ENCODE peak calls at places on chromosome 15, in ten cellular contexts. One of them, this sample, is unnamed.

GRCh38 chr15:63494406-63494805 is 10.0 kb upstream of the USP3 start:
- DNase-seq in fibroblast of mammary gland: no peak
- DNase-seq in WERI-Rb-1: no peak
- DNase-seq in lung: no peak
- DNase-seq in psoas muscle: no peak
- DNase-seq in A549: no peak
- DNase-seq in stomach: no peak
- DNase-seq in lower lobe of right lung: no peak
- DNase-seq in CD8-positive, alpha-beta T cell: no peak
- DNase-seq in mammary epithelial cell: no peak
- DNase-seq in this sample: no peak

GRCh38 chr15:45179221-45179985 is 8.4 kb downstream of the SHF start:
- DNase-seq in stomach: peak
- DNase-seq in psoas muscle: no peak
- DNase-seq in fibroblast of mammary gland: no peak
- DNase-seq in lower lobe of right lung: peak
- DNase-seq in A549: peak
- DNase-seq in mammary epithelial cell: peak
- DNase-seq in WERI-Rb-1: peak
- DNase-seq in CD8-positive, alpha-beta T cell: peak
- DNase-seq in lung: peak
- DNase-seq in this sample: peak

GRCh38 chr15:50046868-50047267 is 72.2 kb downstream of the ATP8B4 start:
- DNase-seq in lower lobe of right lung: no peak
- DNase-seq in WERI-Rb-1: no peak
- DNase-seq in fibroblast of mammary gland: no peak
- DNase-seq in A549: no peak
- DNase-seq in CD8-positive, alpha-beta T cell: no peak
- DNase-seq in lung: no peak
- DNase-seq in psoas muscle: no peak
- DNase-seq in mammary epithelial cell: peak
- DNase-seq in stomach: no peak
- DNase-seq in this sample: peak

GRCh38 chr15:96300808-96301207 is 29.7 kb upstream of the NR2F2 start:
- DNase-seq in stomach: no peak
- DNase-seq in WERI-Rb-1: no peak
- DNase-seq in CD8-positive, alpha-beta T cell: no peak
- DNase-seq in lung: no peak
- DNase-seq in fibroblast of mammary gland: no peak
- DNase-seq in lower lobe of right lung: no peak
- DNase-seq in mammary epithelial cell: no peak
- DNase-seq in psoas muscle: no peak
- DNase-seq in A549: no peak
- DNase-seq in this sample: no peak

GRCh38 chr15:95024388-95024787 is 793.0 kb downstream of the MCTP2 start:
- DNase-seq in A549: no peak
- DNase-seq in psoas muscle: no peak
- DNase-seq in fibroblast of mammary gland: peak
- DNase-seq in lower lobe of right lung: no peak
- DNase-seq in stomach: no peak
- DNase-seq in WERI-Rb-1: no peak
- DNase-seq in lung: no peak
- DNase-seq in CD8-positive, alpha-beta T cell: no peak
- DNase-seq in mammary epithelial cell: peak
- DNase-seq in this sample: peak

GRCh38 chr15:48059786-48060185 is 61.0 kb upstream of the SLC24A5 start:
- DNase-seq in lung: peak
- DNase-seq in A549: no peak
- DNase-seq in stomach: peak
- DNase-seq in mammary epithelial cell: no peak
- DNase-seq in fibroblast of mammary gland: no peak
- DNase-seq in lower lobe of right lung: peak
- DNase-seq in psoas muscle: peak
- DNase-seq in WERI-Rb-1: no peak
- DNase-seq in CD8-positive, alpha-beta T cell: no peak
- DNase-seq in this sample: no peak

GRCh38 chr15:100704281-100705055 is 102.1 kb downstream of the ASB7 start:
- DNase-seq in lung: no peak
- DNase-seq in fibroblast of mammary gland: peak
- DNase-seq in psoas muscle: no peak
- DNase-seq in A549: no peak
- DNase-seq in stomach: no peak
- DNase-seq in CD8-positive, alpha-beta T cell: no peak
- DNase-seq in WERI-Rb-1: no peak
- DNase-seq in lower lobe of right lung: no peak
- DNase-seq in mammary epithelial cell: peak
- DNase-seq in this sample: peak

GRCh38 chr15:81225161-81225671 is 28.5 kb downstream of the IL16 start:
- DNase-seq in lower lobe of right lung: peak
- DNase-seq in mammary epithelial cell: no peak
- DNase-seq in WERI-Rb-1: no peak
- DNase-seq in lung: no peak
- DNase-seq in stomach: no peak
- DNase-seq in fibroblast of mammary gland: peak
- DNase-seq in CD8-positive, alpha-beta T cell: no peak
- DNase-seq in A549: no peak
- DNase-seq in psoas muscle: peak
- DNase-seq in this sample: no peak

GRCh38 chr15:96330450-96331140 is at the start of gene NR2F2:
- DNase-seq in lung: peak
- DNase-seq in lower lobe of right lung: peak
- DNase-seq in mammary epithelial cell: peak
- DNase-seq in A549: peak
- DNase-seq in WERI-Rb-1: peak
- DNase-seq in CD8-positive, alpha-beta T cell: no peak
- DNase-seq in psoas muscle: peak
- DNase-seq in fibroblast of mammary gland: peak
- DNase-seq in stomach: peak
- DNase-seq in this sample: peak

GRCh38 chr15:83516935-83517334 is 69.8 kb downstream of the SH3GL3 start:
- DNase-seq in CD8-positive, alpha-beta T cell: no peak
- DNase-seq in lung: no peak
- DNase-seq in psoas muscle: no peak
- DNase-seq in WERI-Rb-1: no peak
- DNase-seq in stomach: no peak
- DNase-seq in mammary epithelial cell: peak
- DNase-seq in fibroblast of mammary gland: peak
- DNase-seq in A549: no peak
- DNase-seq in lower lobe of right lung: no peak
- DNase-seq in this sample: peak

GRCh38 chr15:83483612-83484011 is 36.5 kb downstream of the SH3GL3 start:
- DNase-seq in stomach: no peak
- DNase-seq in WERI-Rb-1: no peak
- DNase-seq in lung: no peak
- DNase-seq in mammary epithelial cell: no peak
- DNase-seq in A549: no peak
- DNase-seq in CD8-positive, alpha-beta T cell: no peak
- DNase-seq in lower lobe of right lung: no peak
- DNase-seq in psoas muscle: no peak
- DNase-seq in fibroblast of mammary gland: no peak
- DNase-seq in this sample: no peak

GRCh38 chr15:65249641-65250040 is 37.0 kb downstream of the PARP16 start:
- DNase-seq in lower lobe of right lung: no peak
- DNase-seq in A549: no peak
- DNase-seq in fibroblast of mammary gland: no peak
- DNase-seq in CD8-positive, alpha-beta T cell: no peak
- DNase-seq in stomach: no peak
- DNase-seq in WERI-Rb-1: no peak
- DNase-seq in mammary epithelial cell: peak
- DNase-seq in lung: no peak
- DNase-seq in psoas muscle: no peak
- DNase-seq in this sample: no peak

GRCh38 chr15:60370804-60371700 is 26.7 kb downstream of the ANXA2 start:
- DNase-seq in WERI-Rb-1: no peak
- DNase-seq in fibroblast of mammary gland: peak
- DNase-seq in psoas muscle: peak
- DNase-seq in mammary epithelial cell: peak
- DNase-seq in stomach: peak
- DNase-seq in CD8-positive, alpha-beta T cell: no peak
- DNase-seq in A549: peak
- DNase-seq in lower lobe of right lung: no peak
- DNase-seq in lung: peak
- DNase-seq in this sample: peak

GRCh38 chr15:31327674-31328424 is 1.2 kb downstream of the KLF13 start:
- DNase-seq in CD8-positive, alpha-beta T cell: peak
- DNase-seq in mammary epithelial cell: peak
- DNase-seq in lung: peak
- DNase-seq in WERI-Rb-1: peak
- DNase-seq in psoas muscle: peak
- DNase-seq in fibroblast of mammary gland: peak
- DNase-seq in stomach: peak
- DNase-seq in A549: peak
- DNase-seq in lower lobe of right lung: peak
- DNase-seq in this sample: peak

GRCh38 chr15:71974211-71974610 is 143.7 kb downstream of the MYO9A start:
- DNase-seq in stomach: no peak
- DNase-seq in mammary epithelial cell: no peak
- DNase-seq in psoas muscle: no peak
- DNase-seq in CD8-positive, alpha-beta T cell: no peak
- DNase-seq in WERI-Rb-1: no peak
- DNase-seq in A549: no peak
- DNase-seq in lower lobe of right lung: no peak
- DNase-seq in lung: no peak
- DNase-seq in fibroblast of mammary gland: no peak
- DNase-seq in this sample: peak

GRCh38 chr15:66832679-66833078 is 130.6 kb downstream of the SMAD6 start:
- DNase-seq in lower lobe of right lung: no peak
- DNase-seq in fibroblast of mammary gland: peak
- DNase-seq in mammary epithelial cell: no peak
- DNase-seq in psoas muscle: no peak
- DNase-seq in A549: no peak
- DNase-seq in stomach: no peak
- DNase-seq in WERI-Rb-1: no peak
- DNase-seq in lung: no peak
- DNase-seq in CD8-positive, alpha-beta T cell: no peak
- DNase-seq in this sample: peak

DNA sequence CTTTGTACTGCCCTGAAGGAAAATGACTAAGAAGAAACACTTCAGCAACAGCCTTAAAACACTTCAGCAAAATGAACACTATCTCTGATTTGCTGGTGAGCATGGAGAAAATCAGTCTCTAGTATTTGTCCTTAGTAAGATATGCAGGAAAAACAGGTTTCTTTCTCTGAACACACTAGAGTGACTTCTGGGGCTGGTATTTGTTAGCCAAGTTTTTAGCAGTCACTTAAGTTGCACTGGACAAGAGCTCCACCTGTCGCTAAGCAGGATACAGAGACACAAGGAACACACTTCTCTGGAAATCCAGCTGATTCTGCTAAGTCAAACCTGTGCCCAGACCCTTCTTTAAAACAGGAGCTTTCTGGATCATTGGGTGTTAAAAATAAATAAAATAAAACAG is 65.3 kb downstream of the CHAC1 start:
- DNase-seq in lung: peak
- DNase-seq in fibroblast of mammary gland: no peak
- DNase-seq in psoas muscle: no peak
- DNase-seq in stomach: peak
- DNase-seq in mammary epithelial cell: peak
- DNase-seq in lower lobe of right lung: no peak
- DNase-seq in A549: no peak
- DNase-seq in WERI-Rb-1: no peak
- DNase-seq in CD8-positive, alpha-beta T cell: no peak
- DNase-seq in this sample: peak
- TF ChIP-seq CTCF in lung: peak
- TF ChIP-seq CTCF in fibroblast of mammary gland: no peak
- TF ChIP-seq CTCF in psoas muscle: peak
- TF ChIP-seq CTCF in stomach: no peak
- TF ChIP-seq CTCF in mammary epithelial cell: peak
- TF ChIP-seq CTCF in lower lobe of right lung: peak
- TF ChIP-seq CTCF in A549: no peak
- TF ChIP-seq CTCF in WERI-Rb-1: no peak
- TF ChIP-seq CTCF in CD8-positive, alpha-beta T cell: no peak
- TF ChIP-seq CTCF in this sample: peak

GRCh38 chr15:56910801-56911200 is 7.6 kb upstream of the TCF12 start:
- DNase-seq in lung: no peak
- DNase-seq in lower lobe of right lung: no peak
- DNase-seq in psoas muscle: no peak
- DNase-seq in A549: no peak
- DNase-seq in stomach: no peak
- DNase-seq in WERI-Rb-1: no peak
- DNase-seq in mammary epithelial cell: no peak
- DNase-seq in CD8-positive, alpha-beta T cell: no peak
- DNase-seq in fibroblast of mammary gland: no peak
- DNase-seq in this sample: peak

GRCh38 chr15:56901931-56902330 is 16.5 kb upstream of the TCF12 start:
- DNase-seq in lower lobe of right lung: no peak
- DNase-seq in fibroblast of mammary gland: no peak
- DNase-seq in stomach: no peak
- DNase-seq in lung: no peak
- DNase-seq in CD8-positive, alpha-beta T cell: no peak
- DNase-seq in A549: no peak
- DNase-seq in WERI-Rb-1: no peak
- DNase-seq in psoas muscle: no peak
- DNase-seq in mammary epithelial cell: no peak
- DNase-seq in this sample: no peak

DNA sequence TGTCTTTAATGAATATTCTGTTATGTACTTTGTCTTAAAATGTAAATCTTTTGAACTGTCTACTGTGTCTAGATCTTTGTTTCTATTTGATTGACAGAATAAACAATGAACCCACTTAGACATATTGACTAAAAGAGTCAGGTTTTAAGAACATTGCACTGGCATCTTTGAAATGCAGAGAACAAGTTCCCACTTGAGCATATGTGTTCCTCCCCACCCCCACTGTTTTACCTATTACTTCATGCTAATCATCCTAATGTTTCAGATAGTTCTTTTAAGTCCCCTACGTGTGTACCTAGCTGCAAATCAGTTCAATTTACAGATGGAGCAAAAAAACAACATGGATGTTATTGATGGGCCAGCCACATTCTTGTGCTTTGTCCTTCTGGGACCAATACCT is 11.7 kb upstream of the TCF12 start:
- DNase-seq in lung: no peak
- DNase-seq in stomach: no peak
- DNase-seq in fibroblast of mammary gland: no peak
- DNase-seq in mammary epithelial cell: peak
- DNase-seq in WERI-Rb-1: no peak
- DNase-seq in psoas muscle: no peak
- DNase-seq in A549: no peak
- DNase-seq in lower lobe of right lung: no peak
- DNase-seq in CD8-positive, alpha-beta T cell: no peak
- DNase-seq in this sample: peak
- H3K4me3 ChIP-seq in lung: no peak
- H3K4me3 ChIP-seq in stomach: no peak
- H3K4me3 ChIP-seq in fibroblast of mammary gland: no peak
- H3K4me3 ChIP-seq in mammary epithelial cell: no peak
- H3K4me3 ChIP-seq in WERI-Rb-1: no peak
- H3K4me3 ChIP-seq in psoas muscle: no peak
- H3K4me3 ChIP-seq in A549: no peak
- H3K4me3 ChIP-seq in lower lobe of right lung: no peak
- H3K4me3 ChIP-seq in CD8-positive, alpha-beta T cell: peak
- H3K4me3 ChIP-seq in this sample: no peak

GRCh38 chr15:74433592-74434259 is at the start of gene SEMA7A:
- DNase-seq in CD8-positive, alpha-beta T cell: peak
- DNase-seq in lower lobe of right lung: peak
- DNase-seq in WERI-Rb-1: peak
- DNase-seq in stomach: peak
- DNase-seq in A549: peak
- DNase-seq in psoas muscle: peak
- DNase-seq in lung: peak
- DNase-seq in fibroblast of mammary gland: peak
- DNase-seq in mammary epithelial cell: peak
- DNase-seq in this sample: peak
- TF ChIP-seq CTCF in CD8-positive, alpha-beta T cell: no peak
- TF ChIP-seq CTCF in lower lobe of right lung: no peak
- TF ChIP-seq CTCF in WERI-Rb-1: no peak
- TF ChIP-seq CTCF in stomach: no peak
- TF ChIP-seq CTCF in A549: no peak
- TF ChIP-seq CTCF in psoas muscle: no peak
- TF ChIP-seq CTCF in lung: no peak
- TF ChIP-seq CTCF in fibroblast of mammary gland: no peak
- TF ChIP-seq CTCF in mammary epithelial cell: no peak
- TF ChIP-seq CTCF in this sample: no peak

GRCh38 chr15:90035835-90036220 is 34.7 kb downstream of the ZNF710 start:
- DNase-seq in WERI-Rb-1: no peak
- DNase-seq in lung: peak
- DNase-seq in fibroblast of mammary gland: no peak
- DNase-seq in A549: no peak
- DNase-seq in CD8-positive, alpha-beta T cell: no peak
- DNase-seq in stomach: no peak
- DNase-seq in mammary epithelial cell: no peak
- DNase-seq in lower lobe of right lung: peak
- DNase-seq in psoas muscle: peak
- DNase-seq in this sample: no peak
- H3K4me3 ChIP-seq in WERI-Rb-1: no peak
- H3K4me3 ChIP-seq in lung: no peak
- H3K4me3 ChIP-seq in fibroblast of mammary gland: no peak
- H3K4me3 ChIP-seq in A549: no peak
- H3K4me3 ChIP-seq in CD8-positive, alpha-beta T cell: no peak
- H3K4me3 ChIP-seq in stomach: no peak
- H3K4me3 ChIP-seq in mammary epithelial cell: no peak
- H3K4me3 ChIP-seq in lower lobe of right lung: peak
- H3K4me3 ChIP-seq in psoas muscle: no peak
- H3K4me3 ChIP-seq in this sample: no peak

This sample was measured in epithelial cell of esophagus.